ENCODE peak calls at places on chromosome 1, in four cellular contexts. H is activated CD8-positive, alpha-beta memory T cell treated with anti-CD3 and anti-CD28 coated beads for 4 hours; P is iris pigment epithelial cell; R is HTR-8/SVneo. V is an unnamed sample.
A peak's percentile ranks its signal among the peaks of the same experiment; 100 is the strongest.

GRCh38 chr1:226624526-226624925 is 76.0 kb downstream of the STUM start:
- DNase-seq in H (no peak), P (peak; percentile 30), R (peak; percentile 45), V (no peak)

GRCh38 chr1:116852910-116853309 is 56.8 kb upstream of the PTGFRN start:
- DNase-seq in H (no peak), P (no peak), R (no peak), V (no peak)

GRCh38 chr1:162003061-162003824 is 20.4 kb downstream of the OLFML2B start:
- DNase-seq in H (no peak), P (peak; percentile 72), R (peak; percentile 67), V (no peak)

GRCh38 chr1:2193514-2194251 is 889 bp downstream of the FAAP20 start:
- DNase-seq in H (no peak), P (no peak), R (no peak), V (no peak)

GRCh38 chr1:53583903-53584210 is 124.7 kb downstream of the DMRTB1 start:
- DNase-seq in H (no peak), P (no peak), R (no peak), V (no peak)

GRCh38 chr1:61993331-61993961 is 201.2 kb upstream of the L1TD1 start:
- DNase-seq in H (no peak), P (peak; percentile 47), R (no peak), V (no peak)

GRCh38 chr1:209884665-209885117 is 53.3 kb upstream of the SYT14 start:
- DNase-seq in H (no peak), P (peak; percentile 100), R (peak; percentile 92), V (no peak)

GRCh38 chr1:93673159-93673657 is 8.4 kb downstream of the BCAR3 start:
- DNase-seq in H (no peak), P (peak; percentile 80), R (no peak), V (no peak)

GRCh38 chr1:218925777-218926176 is 247.9 kb upstream of the LYPLAL1 start:
- DNase-seq in H (no peak), P (no peak), R (no peak), V (no peak)

GRCh38 chr1:18530567-18531502 is 50.1 kb downstream of the KLHDC7A start:
- DNase-seq in H (no peak), P (no peak), R (no peak), V (peak; percentile 31)